ENCODE peak calls at places on chromosomes 16 and 17, in six cellular contexts. One of them, this sample, is unnamed.

GRCh38 chr17:77425791-77426641 is 285.2 kb downstream of the SEC14L1 start:
- DNase-seq in K562: peak
- DNase-seq in GM12891: no peak
- DNase-seq in GM12878: no peak
- DNase-seq in H1: no peak
- DNase-seq in HepG2: no peak
- DNase-seq in this sample: no peak

GRCh38 chr16:86498155-86498651 is 12.1 kb upstream of the FOXF1 start:
- DNase-seq in K562: no peak
- DNase-seq in GM12891: no peak
- DNase-seq in GM12878: no peak
- DNase-seq in H1: no peak
- DNase-seq in HepG2: no peak
- DNase-seq in this sample: no peak

GRCh38 chr16:81939164-81940067 is 71.9 kb downstream of the SDR42E1 start:
- DNase-seq in K562: no peak
- DNase-seq in GM12891: no peak
- DNase-seq in GM12878: no peak
- DNase-seq in H1: no peak
- DNase-seq in HepG2: no peak
- DNase-seq in this sample: no peak

GRCh38 chr17:22507823-22508222 is 815.5 kb downstream of the KCNJ18 start:
- DNase-seq in K562: no peak
- DNase-seq in GM12891: no peak
- DNase-seq in GM12878: no peak
- DNase-seq in H1: no peak
- DNase-seq in HepG2: peak
- DNase-seq in this sample: no peak

GRCh38 chr17:4789701-4789950 is 862 bp downstream of the GLTPD2 start:
- DNase-seq in K562: no peak
- DNase-seq in GM12891: no peak
- DNase-seq in GM12878: no peak
- DNase-seq in H1: no peak
- DNase-seq in HepG2: no peak
- DNase-seq in this sample: no peak

GRCh38 chr17:13864551-13864950 is 204.8 kb upstream of the COX10 start:
- DNase-seq in K562: no peak
- DNase-seq in GM12891: no peak
- DNase-seq in GM12878: no peak
- DNase-seq in H1: no peak
- DNase-seq in HepG2: no peak
- DNase-seq in this sample: no peak

GRCh38 chr17:82645516-82645915 is 2.7 kb downstream of the WDR45B start:
- DNase-seq in K562: no peak
- DNase-seq in GM12891: no peak
- DNase-seq in GM12878: no peak
- DNase-seq in H1: no peak
- DNase-seq in HepG2: no peak
- DNase-seq in this sample: no peak

GRCh38 chr17:31163091-31163781 is 68.5 kb downstream of the NF1 start:
- DNase-seq in K562: no peak
- DNase-seq in GM12891: no peak
- DNase-seq in GM12878: no peak
- DNase-seq in H1: no peak
- DNase-seq in HepG2: no peak
- DNase-seq in this sample: no peak

GRCh38 chr17:49333806-49334205 is 28.2 kb downstream of the ZNF652 start:
- DNase-seq in K562: no peak
- DNase-seq in GM12891: no peak
- DNase-seq in GM12878: no peak
- DNase-seq in H1: no peak
- DNase-seq in HepG2: no peak
- DNase-seq in this sample: no peak

GRCh38 chr17:57092171-57092570 is 7.1 kb downstream of the AKAP1 start:
- DNase-seq in K562: no peak
- DNase-seq in GM12891: no peak
- DNase-seq in GM12878: no peak
- DNase-seq in H1: no peak
- DNase-seq in HepG2: no peak
- DNase-seq in this sample: no peak

GRCh38 chr17:21282231-21282630 is 2.3 kb upstream of the MAP2K3 start:
- DNase-seq in K562: no peak
- DNase-seq in GM12891: no peak
- DNase-seq in GM12878: no peak
- DNase-seq in H1: no peak
- DNase-seq in HepG2: no peak
- DNase-seq in this sample: no peak

GRCh38 chr17:31687505-31688126 is 171.4 kb downstream of the COPRS start:
- DNase-seq in K562: no peak
- DNase-seq in GM12891: no peak
- DNase-seq in GM12878: no peak
- DNase-seq in H1: no peak
- DNase-seq in HepG2: no peak
- DNase-seq in this sample: no peak

GRCh38 chr17:70819183-70819582 is 649.9 kb downstream of the KCNJ2 start:
- DNase-seq in K562: no peak
- DNase-seq in GM12891: no peak
- DNase-seq in GM12878: no peak
- DNase-seq in H1: no peak
- DNase-seq in HepG2: no peak
- DNase-seq in this sample: no peak

GRCh38 chr17:37305406-37305905 is 70.3 kb upstream of the C17orf78 start:
- DNase-seq in K562: no peak
- DNase-seq in GM12891: no peak
- DNase-seq in GM12878: no peak
- DNase-seq in H1: no peak
- DNase-seq in HepG2: no peak
- DNase-seq in this sample: no peak

GRCh38 chr16:78321611-78322010 is 222.2 kb downstream of the WWOX start:
- DNase-seq in K562: no peak
- DNase-seq in GM12891: no peak
- DNase-seq in GM12878: no peak
- DNase-seq in H1: no peak
- DNase-seq in HepG2: no peak
- DNase-seq in this sample: no peak

GRCh38 chr17:47895254-47895855 is 681 bp upstream of the SP2 start:
- DNase-seq in K562: no peak
- DNase-seq in GM12891: no peak
- DNase-seq in GM12878: no peak
- DNase-seq in H1: no peak
- DNase-seq in HepG2: no peak
- DNase-seq in this sample: no peak

GRCh38 chr16:14013571-14014283 is 57.4 kb upstream of the MRTFB start:
- DNase-seq in K562: no peak
- DNase-seq in GM12891: no peak
- DNase-seq in GM12878: no peak
- DNase-seq in H1: no peak
- DNase-seq in HepG2: peak
- DNase-seq in this sample: no peak

GRCh38 chr17:73325527-73325842 is 13.7 kb upstream of the CDC42EP4 start:
- DNase-seq in K562: no peak
- DNase-seq in GM12891: no peak
- DNase-seq in GM12878: no peak
- DNase-seq in H1: no peak
- DNase-seq in HepG2: no peak
- DNase-seq in this sample: no peak

GRCh38 chr16:20995711-20996110 is 95.1 kb downstream of the LYRM1 start:
- DNase-seq in K562: no peak
- DNase-seq in GM12891: no peak
- DNase-seq in GM12878: no peak
- DNase-seq in H1: no peak
- DNase-seq in HepG2: no peak
- DNase-seq in this sample: no peak

GRCh38 chr17:32277284-32277683 is 11.7 kb downstream of the RHBDL3 start:
- DNase-seq in K562: no peak
- DNase-seq in GM12891: no peak
- DNase-seq in GM12878: no peak
- DNase-seq in H1: no peak
- DNase-seq in HepG2: no peak
- DNase-seq in this sample: no peak

GRCh38 chr17:73767696-73768095 is 123.5 kb upstream of the SDK2 start:
- DNase-seq in K562: no peak
- DNase-seq in GM12891: no peak
- DNase-seq in GM12878: no peak
- DNase-seq in H1: no peak
- DNase-seq in HepG2: no peak
- DNase-seq in this sample: no peak

GRCh38 chr16:72029567-72030271 is 21.2 kb downstream of the DHODH start:
- DNase-seq in K562: no peak
- DNase-seq in GM12891: no peak
- DNase-seq in GM12878: no peak
- DNase-seq in H1: no peak
- DNase-seq in HepG2: no peak
- DNase-seq in this sample: no peak
- TF ChIP-seq POLR2A in K562: no peak
- TF ChIP-seq POLR2A in GM12891: no peak
- TF ChIP-seq POLR2A in GM12878: no peak
- TF ChIP-seq POLR2A in H1: no peak
- TF ChIP-seq POLR2A in HepG2: no peak
- TF ChIP-seq POLR2A in this sample: no peak

GRCh38 chr16:424623-425081 is 797 bp upstream of the RAB11FIP3 start:
- DNase-seq in K562: no peak
- DNase-seq in GM12891: no peak
- DNase-seq in GM12878: no peak
- DNase-seq in H1: no peak
- DNase-seq in HepG2: no peak
- DNase-seq in this sample: no peak

GRCh38 chr16:426115-426905 is 861 bp downstream of the RAB11FIP3 start:
- DNase-seq in K562: peak
- DNase-seq in GM12891: no peak
- DNase-seq in GM12878: no peak
- DNase-seq in H1: no peak
- DNase-seq in HepG2: no peak
- DNase-seq in this sample: no peak

GRCh38 chr16:425082-425718 is at the start of gene RAB11FIP3:
- DNase-seq in K562: peak
- DNase-seq in GM12891: peak
- DNase-seq in GM12878: peak
- DNase-seq in H1: peak
- DNase-seq in HepG2: peak
- DNase-seq in this sample: peak

GRCh38 chr16:425740-426114 is 278 bp downstream of the RAB11FIP3 start:
- DNase-seq in K562: no peak
- DNase-seq in GM12891: peak
- DNase-seq in GM12878: no peak
- DNase-seq in H1: no peak
- DNase-seq in HepG2: no peak
- DNase-seq in this sample: no peak

GRCh38 chr16:424033-424622 is 1.3 kb upstream of the RAB11FIP3 start:
- DNase-seq in K562: no peak
- DNase-seq in GM12891: no peak
- DNase-seq in GM12878: no peak
- DNase-seq in H1: no peak
- DNase-seq in HepG2: peak
- DNase-seq in this sample: no peak
- TF ChIP-seq POLR2AphosphoS5 in K562: no peak
- TF ChIP-seq POLR2AphosphoS5 in GM12891: no peak
- TF ChIP-seq POLR2AphosphoS5 in GM12878: no peak
- TF ChIP-seq POLR2AphosphoS5 in H1: no peak
- TF ChIP-seq POLR2AphosphoS5 in HepG2: no peak
- TF ChIP-seq POLR2AphosphoS5 in this sample: no peak

GRCh38 chr16:11303405-11304138 is 22.4 kb upstream of the PRM1 start:
- DNase-seq in K562: no peak
- DNase-seq in GM12891: no peak
- DNase-seq in GM12878: no peak
- DNase-seq in H1: no peak
- DNase-seq in HepG2: no peak
- DNase-seq in this sample: no peak
- TF ChIP-seq TAF1 in K562: no peak
- TF ChIP-seq TAF1 in GM12891: no peak
- TF ChIP-seq TAF1 in GM12878: no peak
- TF ChIP-seq TAF1 in H1: no peak
- TF ChIP-seq TAF1 in HepG2: peak
- TF ChIP-seq TAF1 in this sample: no peak

GRCh38 chr17:45156242-45156641 is 5.4 kb upstream of the HEXIM2 start:
- DNase-seq in K562: no peak
- DNase-seq in GM12891: no peak
- DNase-seq in GM12878: no peak
- DNase-seq in H1: no peak
- DNase-seq in HepG2: no peak
- DNase-seq in this sample: no peak
- TF ChIP-seq POLR2A in K562: no peak
- TF ChIP-seq POLR2A in GM12891: no peak
- TF ChIP-seq POLR2A in GM12878: no peak
- TF ChIP-seq POLR2A in H1: no peak
- TF ChIP-seq POLR2A in HepG2: no peak
- TF ChIP-seq POLR2A in this sample: no peak

GRCh38 chr16:22192261-22193133 is 13.6 kb upstream of the EEF2K start:
- DNase-seq in K562: peak
- DNase-seq in GM12891: no peak
- DNase-seq in GM12878: peak
- DNase-seq in H1: no peak
- DNase-seq in HepG2: peak
- DNase-seq in this sample: no peak
- TF ChIP-seq POLR2AphosphoS5 in K562: no peak
- TF ChIP-seq POLR2AphosphoS5 in GM12891: no peak
- TF ChIP-seq POLR2AphosphoS5 in GM12878: peak
- TF ChIP-seq POLR2AphosphoS5 in H1: no peak
- TF ChIP-seq POLR2AphosphoS5 in HepG2: peak
- TF ChIP-seq POLR2AphosphoS5 in this sample: peak

DNA sequence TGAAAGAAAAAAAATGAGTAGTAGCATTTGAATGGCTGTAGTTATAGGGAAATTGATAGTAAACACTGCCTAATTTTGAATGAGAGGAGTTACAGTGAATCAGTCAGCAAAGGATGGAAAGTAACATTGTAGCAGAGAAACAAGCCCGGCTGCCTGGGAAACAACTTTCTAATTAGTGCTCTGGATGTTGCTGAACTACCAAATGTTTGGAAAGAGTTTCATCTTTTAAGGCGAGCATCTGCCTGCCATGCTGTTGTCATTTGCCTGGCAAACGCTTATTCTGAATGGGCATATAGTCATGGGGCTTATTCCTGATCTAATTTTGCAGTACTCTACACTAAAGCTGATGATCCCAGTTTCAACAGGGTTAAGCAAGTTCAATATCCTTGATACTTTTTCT is 138.6 kb downstream of the CDH11 start:
- DNase-seq in K562: no peak
- DNase-seq in GM12891: no peak
- DNase-seq in GM12878: no peak
- DNase-seq in H1: no peak
- DNase-seq in HepG2: no peak
- DNase-seq in this sample: no peak
- TF ChIP-seq TAF1 in K562: no peak
- TF ChIP-seq TAF1 in GM12891: no peak
- TF ChIP-seq TAF1 in GM12878: no peak
- TF ChIP-seq TAF1 in H1: no peak
- TF ChIP-seq TAF1 in HepG2: no peak
- TF ChIP-seq TAF1 in this sample: no peak